ENCODE peak calls at places on chromosome 5, in ten cellular contexts. One of them, this sample, is unnamed. For H3K36me3, the result is how much of the 10 kb centered on the place peaks cover.

GRCh38 chr5:124740991-124741583 is 5.4 kb downstream of the ZNF608 start:
- DNase-seq in Panc1: no peak
- DNase-seq in HepG2: no peak
- DNase-seq in upper lobe of left lung: no peak
- DNase-seq in SK-N-SH: no peak
- DNase-seq in endothelial cell of umbilical vein: no peak
- DNase-seq in suprapubic skin: no peak
- DNase-seq in HCT116: no peak
- DNase-seq in H1: no peak
- DNase-seq in GM12878: no peak
- DNase-seq in this sample: no peak

GRCh38 chr5:43191740-43192557 is at the start of gene NIM1K:
- DNase-seq in endothelial cell of umbilical vein: peak
- DNase-seq in HCT116: no peak
- DNase-seq in Panc1: no peak
- DNase-seq in HepG2: peak
- DNase-seq in GM12878: no peak
- DNase-seq in upper lobe of left lung: peak
- DNase-seq in suprapubic skin: peak
- DNase-seq in H1: peak
- DNase-seq in SK-N-SH: peak
- DNase-seq in this sample: no peak

GRCh38 chr5:77016962-77017361 is 13.2 kb upstream of the AGGF1 start:
- DNase-seq in suprapubic skin: no peak
- DNase-seq in GM12878: no peak
- DNase-seq in endothelial cell of umbilical vein: no peak
- DNase-seq in HCT116: no peak
- DNase-seq in upper lobe of left lung: no peak
- DNase-seq in SK-N-SH: no peak
- DNase-seq in HepG2: no peak
- DNase-seq in H1: no peak
- DNase-seq in Panc1: no peak
- DNase-seq in this sample: no peak

GRCh38 chr5:73230264-73231244 is 57.6 kb downstream of the TMEM174 start:
- DNase-seq in upper lobe of left lung: peak
- DNase-seq in endothelial cell of umbilical vein: no peak
- DNase-seq in GM12878: no peak
- DNase-seq in Panc1: no peak
- DNase-seq in H1: no peak
- DNase-seq in HepG2: no peak
- DNase-seq in SK-N-SH: no peak
- DNase-seq in suprapubic skin: no peak
- DNase-seq in HCT116: no peak
- DNase-seq in this sample: no peak

GRCh38 chr5:12901696-12902095 is 997.5 kb upstream of the CTNND2 start:
- DNase-seq in HepG2: no peak
- DNase-seq in H1: no peak
- DNase-seq in SK-N-SH: no peak
- DNase-seq in Panc1: no peak
- DNase-seq in suprapubic skin: no peak
- DNase-seq in endothelial cell of umbilical vein: no peak
- DNase-seq in GM12878: no peak
- DNase-seq in upper lobe of left lung: no peak
- DNase-seq in HCT116: no peak
- DNase-seq in this sample: no peak

GRCh38 chr5:159430361-159431018 is 100.2 kb upstream of the IL12B start:
- DNase-seq in suprapubic skin: no peak
- DNase-seq in GM12878: no peak
- DNase-seq in Panc1: no peak
- DNase-seq in endothelial cell of umbilical vein: no peak
- DNase-seq in HCT116: no peak
- DNase-seq in HepG2: no peak
- DNase-seq in upper lobe of left lung: no peak
- DNase-seq in SK-N-SH: no peak
- DNase-seq in H1: no peak
- DNase-seq in this sample: no peak

GRCh38 chr5:72752909-72753308 is 63.6 kb upstream of the TNPO1 start:
- DNase-seq in upper lobe of left lung: no peak
- DNase-seq in HCT116: no peak
- DNase-seq in suprapubic skin: no peak
- DNase-seq in GM12878: no peak
- DNase-seq in endothelial cell of umbilical vein: no peak
- DNase-seq in H1: no peak
- DNase-seq in Panc1: no peak
- DNase-seq in SK-N-SH: peak
- DNase-seq in HepG2: no peak
- DNase-seq in this sample: no peak

GRCh38 chr5:134267366-134268018 is 41.6 kb upstream of the PPP2CA start:
- DNase-seq in HCT116: no peak
- DNase-seq in GM12878: no peak
- DNase-seq in HepG2: no peak
- DNase-seq in endothelial cell of umbilical vein: no peak
- DNase-seq in suprapubic skin: no peak
- DNase-seq in H1: no peak
- DNase-seq in SK-N-SH: no peak
- DNase-seq in Panc1: no peak
- DNase-seq in upper lobe of left lung: no peak
- DNase-seq in this sample: no peak

GRCh38 chr5:10999714-11000113 is 238.7 kb upstream of the DAP start:
- DNase-seq in HepG2: no peak
- DNase-seq in SK-N-SH: no peak
- DNase-seq in HCT116: no peak
- DNase-seq in H1: no peak
- DNase-seq in Panc1: no peak
- DNase-seq in suprapubic skin: no peak
- DNase-seq in upper lobe of left lung: no peak
- DNase-seq in endothelial cell of umbilical vein: no peak
- DNase-seq in GM12878: no peak
- DNase-seq in this sample: no peak

GRCh38 chr5:177195307-177195952 is 61.9 kb downstream of the NSD1 start:
- DNase-seq in GM12878: no peak
- DNase-seq in HCT116: no peak
- DNase-seq in H1: no peak
- DNase-seq in HepG2: no peak
- DNase-seq in SK-N-SH: no peak
- DNase-seq in suprapubic skin: no peak
- DNase-seq in Panc1: no peak
- DNase-seq in endothelial cell of umbilical vein: peak
- DNase-seq in upper lobe of left lung: no peak
- DNase-seq in this sample: no peak

GRCh38 chr5:112935675-112936074 is 13.6 kb upstream of the REEP5 start:
- DNase-seq in HCT116: no peak
- DNase-seq in H1: no peak
- DNase-seq in HepG2: no peak
- DNase-seq in suprapubic skin: no peak
- DNase-seq in GM12878: no peak
- DNase-seq in endothelial cell of umbilical vein: no peak
- DNase-seq in SK-N-SH: no peak
- DNase-seq in upper lobe of left lung: no peak
- DNase-seq in Panc1: no peak
- DNase-seq in this sample: no peak

GRCh38 chr5:14325369-14325768 is 182.2 kb downstream of the TRIO start:
- DNase-seq in HepG2: no peak
- DNase-seq in HCT116: no peak
- DNase-seq in upper lobe of left lung: no peak
- DNase-seq in GM12878: no peak
- DNase-seq in suprapubic skin: no peak
- DNase-seq in endothelial cell of umbilical vein: no peak
- DNase-seq in SK-N-SH: no peak
- DNase-seq in Panc1: no peak
- DNase-seq in H1: no peak
- DNase-seq in this sample: no peak

GRCh38 chr5:150395690-150395979 is 17.1 kb downstream of the CD74 start:
- DNase-seq in Panc1: no peak
- DNase-seq in H1: no peak
- DNase-seq in suprapubic skin: no peak
- DNase-seq in endothelial cell of umbilical vein: no peak
- DNase-seq in GM12878: no peak
- DNase-seq in SK-N-SH: no peak
- DNase-seq in HCT116: no peak
- DNase-seq in HepG2: no peak
- DNase-seq in upper lobe of left lung: no peak
- DNase-seq in this sample: no peak
- H3K36me3 ChIP-seq in Panc1: under half
- H3K36me3 ChIP-seq in H1: half or more
- H3K36me3 ChIP-seq in suprapubic skin: half or more
- H3K36me3 ChIP-seq in endothelial cell of umbilical vein: half or more
- H3K36me3 ChIP-seq in GM12878: under half
- H3K36me3 ChIP-seq in SK-N-SH: under half
- H3K36me3 ChIP-seq in HCT116: half or more
- H3K36me3 ChIP-seq in HepG2: under half
- H3K36me3 ChIP-seq in upper lobe of left lung: half or more
- H3K36me3 ChIP-seq in this sample: under half

DNA sequence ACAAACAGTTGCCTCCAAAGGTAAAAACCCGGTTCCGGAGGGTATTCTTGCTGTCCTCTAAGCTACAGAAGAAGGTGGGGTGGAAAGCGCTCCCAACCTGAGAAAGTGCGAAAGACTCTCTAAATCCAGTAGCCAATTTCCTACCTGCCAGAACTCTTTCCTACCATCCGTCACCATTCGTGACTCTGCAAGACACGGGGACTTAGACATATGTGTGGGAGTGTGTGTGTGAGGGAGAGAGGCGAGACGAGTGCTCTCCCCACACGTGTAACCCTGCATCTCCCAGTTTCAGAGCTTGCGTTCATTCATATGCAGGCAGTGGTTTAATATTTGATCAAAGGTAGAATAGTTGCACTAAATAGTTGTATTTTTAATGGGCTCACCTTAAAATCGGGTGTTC is 473 bp upstream of the GABRA1 start:
- DNase-seq in SK-N-SH: no peak
- DNase-seq in endothelial cell of umbilical vein: no peak
- DNase-seq in HCT116: no peak
- DNase-seq in upper lobe of left lung: no peak
- DNase-seq in suprapubic skin: no peak
- DNase-seq in GM12878: no peak
- DNase-seq in H1: no peak
- DNase-seq in Panc1: no peak
- DNase-seq in HepG2: no peak
- DNase-seq in this sample: no peak
- TF ChIP-seq POLR2AphosphoS5 in SK-N-SH: no peak
- TF ChIP-seq POLR2AphosphoS5 in endothelial cell of umbilical vein: no peak
- TF ChIP-seq POLR2AphosphoS5 in HCT116: no peak
- TF ChIP-seq POLR2AphosphoS5 in upper lobe of left lung: no peak
- TF ChIP-seq POLR2AphosphoS5 in suprapubic skin: no peak
- TF ChIP-seq POLR2AphosphoS5 in GM12878: no peak
- TF ChIP-seq POLR2AphosphoS5 in H1: no peak
- TF ChIP-seq POLR2AphosphoS5 in Panc1: no peak
- TF ChIP-seq POLR2AphosphoS5 in HepG2: no peak
- TF ChIP-seq POLR2AphosphoS5 in this sample: no peak

GRCh38 chr5:1823381-1824034 is 22.3 kb downstream of the NDUFS6 start:
- DNase-seq in endothelial cell of umbilical vein: no peak
- DNase-seq in H1: no peak
- DNase-seq in suprapubic skin: no peak
- DNase-seq in HepG2: no peak
- DNase-seq in SK-N-SH: no peak
- DNase-seq in GM12878: no peak
- DNase-seq in HCT116: no peak
- DNase-seq in Panc1: no peak
- DNase-seq in upper lobe of left lung: peak
- DNase-seq in this sample: no peak

GRCh38 chr5:1824109-1824821 is 23.1 kb downstream of the NDUFS6 start:
- DNase-seq in GM12878: no peak
- DNase-seq in upper lobe of left lung: peak
- DNase-seq in SK-N-SH: no peak
- DNase-seq in Panc1: no peak
- DNase-seq in H1: no peak
- DNase-seq in suprapubic skin: no peak
- DNase-seq in HCT116: no peak
- DNase-seq in endothelial cell of umbilical vein: no peak
- DNase-seq in HepG2: no peak
- DNase-seq in this sample: no peak

GRCh38 chr5:1827410-1828397 is 26.5 kb downstream of the NDUFS6 start:
- DNase-seq in endothelial cell of umbilical vein: no peak
- DNase-seq in HCT116: no peak
- DNase-seq in suprapubic skin: peak
- DNase-seq in GM12878: no peak
- DNase-seq in H1: no peak
- DNase-seq in HepG2: no peak
- DNase-seq in SK-N-SH: no peak
- DNase-seq in upper lobe of left lung: peak
- DNase-seq in Panc1: no peak
- DNase-seq in this sample: no peak

GRCh38 chr5:1826235-1826980 is 25.2 kb downstream of the NDUFS6 start:
- DNase-seq in HepG2: no peak
- DNase-seq in suprapubic skin: peak
- DNase-seq in GM12878: no peak
- DNase-seq in H1: no peak
- DNase-seq in endothelial cell of umbilical vein: no peak
- DNase-seq in SK-N-SH: no peak
- DNase-seq in Panc1: no peak
- DNase-seq in HCT116: no peak
- DNase-seq in upper lobe of left lung: peak
- DNase-seq in this sample: no peak

DNA sequence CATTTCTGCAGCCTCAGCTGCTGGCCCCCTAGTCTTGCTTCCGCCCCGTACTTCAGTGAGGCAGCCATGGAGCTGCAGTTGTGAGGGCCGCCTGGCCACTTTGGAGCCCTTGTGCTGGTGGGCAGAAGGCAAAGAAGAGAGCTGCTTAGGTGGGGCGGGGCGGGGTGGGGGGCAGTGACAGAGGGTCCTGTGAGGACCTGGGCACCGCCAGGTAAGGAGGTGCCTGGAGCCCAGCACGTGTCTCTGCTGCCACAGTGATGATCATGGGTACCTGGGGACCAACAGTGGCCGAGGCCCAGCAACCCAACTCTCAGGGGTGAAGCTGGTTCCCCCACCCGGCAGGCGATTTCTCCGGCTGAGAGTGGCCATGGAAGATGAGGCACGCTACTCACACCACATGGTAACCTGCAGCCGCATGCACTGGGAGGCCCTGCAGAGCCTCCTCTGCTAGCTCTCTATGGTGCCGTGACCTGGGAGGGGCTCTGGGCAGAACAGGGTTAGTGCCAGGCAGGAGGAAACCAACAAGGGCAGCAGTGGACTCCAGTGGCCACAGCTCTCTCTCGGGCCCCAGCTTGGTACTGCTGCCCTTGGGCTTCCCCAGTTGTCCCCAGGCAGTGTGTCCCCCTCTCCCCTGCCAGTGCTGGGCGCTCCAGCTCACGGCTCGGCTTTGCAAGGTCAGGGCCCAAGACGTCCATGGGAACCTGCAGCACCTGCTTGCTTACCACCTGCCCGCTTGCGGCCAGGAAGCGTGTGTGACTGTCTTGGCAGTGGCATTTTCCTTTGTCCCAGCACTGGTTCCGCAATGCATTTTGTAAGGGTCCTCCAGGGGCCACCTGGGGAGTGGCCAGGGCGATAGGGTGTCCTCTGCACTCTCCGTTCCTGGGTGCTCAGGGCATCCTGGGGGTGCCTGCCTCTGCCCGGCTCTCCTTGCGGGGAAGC is 24.0 kb downstream of the NDUFS6 start:
- DNase-seq in HCT116: no peak
- DNase-seq in HepG2: no peak
- DNase-seq in SK-N-SH: no peak
- DNase-seq in GM12878: no peak
- DNase-seq in H1: no peak
- DNase-seq in Panc1: no peak
- DNase-seq in suprapubic skin: no peak
- DNase-seq in upper lobe of left lung: peak
- DNase-seq in endothelial cell of umbilical vein: no peak
- DNase-seq in this sample: no peak
- H3K36me3 ChIP-seq in HCT116: under half
- H3K36me3 ChIP-seq in HepG2: under half
- H3K36me3 ChIP-seq in SK-N-SH: under half
- H3K36me3 ChIP-seq in GM12878: under half
- H3K36me3 ChIP-seq in H1: under half
- H3K36me3 ChIP-seq in Panc1: under half
- H3K36me3 ChIP-seq in suprapubic skin: under half
- H3K36me3 ChIP-seq in upper lobe of left lung: under half
- H3K36me3 ChIP-seq in endothelial cell of umbilical vein: under half
- H3K36me3 ChIP-seq in this sample: under half

GRCh38 chr5:178291161-178291561 is 58.6 kb upstream of the PHYKPL start:
- DNase-seq in suprapubic skin: peak
- DNase-seq in H1: no peak
- DNase-seq in SK-N-SH: no peak
- DNase-seq in HepG2: no peak
- DNase-seq in GM12878: no peak
- DNase-seq in upper lobe of left lung: no peak
- DNase-seq in Panc1: no peak
- DNase-seq in endothelial cell of umbilical vein: no peak
- DNase-seq in HCT116: no peak
- DNase-seq in this sample: no peak
- TF ChIP-seq POLR2AphosphoS5 in suprapubic skin: no peak
- TF ChIP-seq POLR2AphosphoS5 in H1: no peak
- TF ChIP-seq POLR2AphosphoS5 in SK-N-SH: no peak
- TF ChIP-seq POLR2AphosphoS5 in HepG2: no peak
- TF ChIP-seq POLR2AphosphoS5 in GM12878: no peak
- TF ChIP-seq POLR2AphosphoS5 in upper lobe of left lung: no peak
- TF ChIP-seq POLR2AphosphoS5 in Panc1: no peak
- TF ChIP-seq POLR2AphosphoS5 in endothelial cell of umbilical vein: no peak
- TF ChIP-seq POLR2AphosphoS5 in HCT116: no peak
- TF ChIP-seq POLR2AphosphoS5 in this sample: no peak